ENCODE peak calls at places on chromosomes 4 and X, in seven cellular contexts. W is GM23248, E is brain microvascular endothelial cell, B is colonic mucosa, P is IMR-90, Q is AG04450, A is aorta. T is an unnamed sample.

GRCh38 chr4:26330186-26330787 is 9.5 kb downstream of the RBPJ start:
- DNase-seq in W (peak; percentile 76), P (peak; percentile 68), Q (no peak), B (peak; percentile 25), E (peak; percentile 69), A (no peak), T (peak; percentile 69)

GRCh38 chr4:89939994-89940393 is 45.3 kb downstream of the MMRN1 start:
- DNase-seq in Q (no peak), W (no peak), E (no peak), B (no peak), P (no peak), A (no peak), T (peak; percentile 47)

GRCh38 chr4:155487231-155487630 is 110.5 kb upstream of the MAP9 start:
- DNase-seq in Q (no peak), B (no peak), W (no peak), P (no peak), E (no peak), A (no peak), T (no peak)

GRCh38 chrX:13013353-13014110 is 30.9 kb downstream of the FAM9C start:
- DNase-seq in Q (no peak), A (no peak), B (peak; percentile 46), P (no peak), W (no peak), E (no peak), T (no peak)

GRCh38 chr4:151852202-151852601 is 91.4 kb upstream of the GATB start:
- DNase-seq in E (no peak), W (no peak), Q (no peak), A (no peak), B (no peak), P (no peak), T (no peak)

GRCh38 chr4:46386570-46386969 is 3.4 kb downstream of the GABRA2 start:
- DNase-seq in B (no peak), E (no peak), P (no peak), W (peak; percentile 14), A (no peak), Q (no peak), T (no peak)

GRCh38 chr4:17494833-17495232 is 17.1 kb downstream of the QDPR start:
- DNase-seq in B (no peak), P (no peak), A (no peak), Q (no peak), W (no peak), E (no peak), T (no peak)

GRCh38 chr4:41012308-41012707 is 202.0 kb downstream of the APBB2 start:
- DNase-seq in E (no peak), Q (no peak), P (peak; percentile 51), B (no peak), A (no peak), W (peak; percentile 68), T (peak; percentile 37)

GRCh38 chr4:180827193-180827592 is 1416.0 kb upstream of the TENM3 start:
- DNase-seq in Q (no peak), P (peak; percentile 39), E (no peak), A (no peak), B (no peak), W (peak; percentile 61), T (peak; percentile 28)

GRCh38 chr4:184417802-184418511 is 56.4 kb downstream of the IRF2 start:
- DNase-seq in E (peak; percentile 58), A (no peak), W (peak; percentile 95), P (peak; percentile 94), B (no peak), Q (peak; percentile 43), T (peak; percentile 67)

GRCh38 chr4:1010522-1011021 is 854 bp upstream of the FGFRL1 start:
- DNase-seq in A (peak; percentile 87), E (peak; percentile 55), Q (peak; percentile 27), P (peak; percentile 68), B (peak; percentile 68), W (peak; percentile 97), T (no peak)

GRCh38 chr4:92299152-92299551 is 4.6 kb upstream of the GRID2 start:
- DNase-seq in A (no peak), B (no peak), P (peak; percentile 21), E (no peak), Q (no peak), W (peak; percentile 19), T (peak; percentile 42)

GRCh38 chr4:168619266-168619631 is 122.4 kb downstream of the PALLD start:
- DNase-seq in E (no peak), P (peak; percentile 43), B (no peak), A (no peak), Q (no peak), W (no peak), T (no peak)

GRCh38 chr4:3302164-3302785 is 9.5 kb downstream of the RGS12 start:
- DNase-seq in B (no peak), P (no peak), E (no peak), Q (no peak), W (no peak), A (peak; percentile 50), T (no peak)

GRCh38 chr4:123452585-123452984 is 56.0 kb downstream of the SPRY1 start:
- DNase-seq in B (peak; percentile 59), E (peak; percentile 91), W (peak; percentile 87), A (peak; percentile 80), Q (peak; percentile 86), P (peak; percentile 98), T (peak; percentile 55)

GRCh38 chrX:10296581-10296980 is 139.8 kb downstream of the CLCN4 start:
- DNase-seq in B (no peak), W (peak; percentile 6), A (no peak), Q (peak; percentile 56), P (peak; percentile 82), E (peak; percentile 25), T (no peak)

GRCh38 chrX:8743126-8743732 is 11.3 kb upstream of the ANOS1 start:
- DNase-seq in A (peak; percentile 66), Q (no peak), W (peak; percentile 46), P (peak; percentile 31), B (peak; percentile 68), E (peak; percentile 22), T (peak; percentile 50)

GRCh38 chr4:110088670-110089069 is 109.7 kb downstream of the ELOVL6 start:
- DNase-seq in B (no peak), A (no peak), W (peak; percentile 62), E (no peak), Q (peak; percentile 26), P (peak; percentile 76), T (no peak)

GRCh38 chrX:39204945-39205344 is 403.7 kb downstream of the MID1IP1 start:
- DNase-seq in A (no peak), E (no peak), Q (no peak), W (no peak), B (no peak), P (no peak), T (no peak)

GRCh38 chrX:23911436-23911835 is 3.6 kb downstream of the CXorf58 start:
- DNase-seq in W (no peak), A (no peak), E (no peak), P (no peak), Q (no peak), B (no peak), T (no peak)
- H3K4me3 ChIP-seq in W (no peak overlapping the region), A (no peak overlapping the region), E (no peak overlapping the region), P (no peak overlapping the region), Q (no peak overlapping the region), B (no peak overlapping the region), T (no peak overlapping the region)

GRCh38 chrX:154459843-154460242 is 1.8 kb downstream of the PLXNA3 start:
- DNase-seq in Q (no peak), E (no peak), A (no peak), B (no peak), W (peak; percentile 57), P (no peak), T (no peak)
- H3K27ac ChIP-seq in Q (no peak overlapping the region), E (no peak overlapping the region), A (no peak overlapping the region), B (no peak overlapping the region), W (peak overlapping the region; percentile 79), P (peak overlapping the region; percentile 16), T (no peak overlapping the region)

GRCh38 chrX:107710617-107711391 is 64.8 kb downstream of the TSC22D3 start:
- DNase-seq in A (peak; percentile 49), W (peak; percentile 94), B (no peak), E (peak; percentile 95), Q (peak; percentile 55), P (peak; percentile 93), T (no peak)

GRCh38 chrX:107713205-107714195 is 62.1 kb downstream of the TSC22D3 start:
- DNase-seq in Q (no peak), A (no peak), B (no peak), W (peak; percentile 35), P (no peak), E (no peak), T (peak; percentile 43)

GRCh38 chrX:107712231-107713204 is 63.1 kb downstream of the TSC22D3 start:
- DNase-seq in P (peak; percentile 21), W (peak; percentile 67), E (peak; percentile 49), B (no peak), A (peak; percentile 50), Q (no peak), T (no peak)

GRCh38 chrX:107709266-107709795 is 66.3 kb downstream of the TSC22D3 start:
- DNase-seq in P (no peak), Q (no peak), W (no peak), E (no peak), B (no peak), A (no peak), T (no peak)

GRCh38 chrX:107711521-107712041 is 64.0 kb downstream of the TSC22D3 start:
- DNase-seq in W (no peak), P (no peak), A (no peak), Q (no peak), B (no peak), E (no peak), T (peak; percentile 20)
- H3K4me3 ChIP-seq in W (no peak overlapping the region), P (no peak overlapping the region), A (no peak overlapping the region), Q (no peak overlapping the region), B (no peak overlapping the region), E (no peak overlapping the region), T (no peak overlapping the region)

DNA sequence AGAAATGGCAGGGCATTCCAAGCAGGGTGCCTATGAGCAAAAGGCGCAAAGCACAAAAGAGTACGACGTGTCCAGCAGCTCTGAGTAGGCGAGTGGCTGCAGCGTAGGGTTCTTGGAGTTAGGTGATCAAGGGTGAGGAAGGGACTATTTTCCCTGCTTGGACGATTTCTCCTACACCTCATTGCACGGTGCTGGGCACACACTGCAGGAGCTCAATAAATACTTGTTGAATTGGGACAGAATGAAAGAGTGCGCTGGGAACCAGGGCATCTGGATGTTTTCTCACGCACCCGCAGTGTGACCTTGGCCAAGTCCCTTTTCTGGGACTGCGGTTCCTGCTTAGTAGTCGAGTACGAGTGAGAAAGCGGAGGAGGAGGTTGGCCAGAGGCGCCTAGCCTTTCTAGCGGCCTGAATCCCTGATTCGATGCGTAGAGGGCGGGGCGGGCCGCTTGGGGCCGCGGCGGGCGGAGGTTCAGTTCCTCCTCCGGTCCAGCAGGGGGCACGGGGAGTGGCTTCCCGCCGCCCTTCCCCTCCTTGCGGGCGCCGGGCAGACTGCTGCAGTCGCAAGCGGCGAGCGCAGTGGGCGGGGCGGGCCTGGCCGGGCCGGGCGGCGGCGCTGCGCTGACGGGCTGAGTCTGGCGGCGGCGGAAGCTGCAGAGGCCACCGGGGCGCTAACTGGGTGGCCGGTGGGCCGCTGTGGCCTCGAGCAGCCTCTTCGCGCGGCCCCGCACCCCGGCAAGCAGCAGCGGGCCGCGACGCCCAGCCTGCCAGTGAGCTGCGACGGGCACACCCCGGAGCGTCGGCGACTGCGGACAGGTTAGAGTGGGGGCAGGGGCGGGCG is at the start of gene FAM199X:
- DNase-seq in Q (peak; percentile 45), E (peak; percentile 80), B (peak; percentile 85), A (peak; percentile 92), W (peak; percentile 93), P (peak; percentile 82), T (peak; percentile 93)
- H3K27ac ChIP-seq in Q (peak within 1 kb of the TSS; percentile 31), E (peak within 1 kb of the TSS; percentile 56), B (peak within 1 kb of the TSS; percentile 80), A (peak within 1 kb of the TSS; percentile 81), W (peak within 1 kb of the TSS; percentile 59), P (peak within 1 kb of the TSS; percentile 73), T (peak within 1 kb of the TSS; percentile 88)